ENCODE peak calls at places on chromosomes 5 and 9, in six cellular contexts. One of them, this sample, is unnamed.

GRCh38 chr9:134619983-134620612 is 21.5 kb upstream of the COL5A1 start:
- DNase-seq in prostate gland: no peak
- DNase-seq in mucosa of descending colon: no peak
- DNase-seq in GM23248: no peak
- DNase-seq in heart left ventricle: peak; percentile 5
- DNase-seq in cardiac muscle cell: no peak
- DNase-seq in this sample: no peak

GRCh38 chr9:136622538-136622948 is 40.2 kb upstream of the EGFL7 start:
- DNase-seq in cardiac muscle cell: no peak
- DNase-seq in heart left ventricle: no peak
- DNase-seq in GM23248: no peak
- DNase-seq in mucosa of descending colon: no peak
- DNase-seq in prostate gland: no peak
- DNase-seq in this sample: no peak

GRCh38 chr9:99433555-99433954 is 211.5 kb downstream of the SEC61B start:
- DNase-seq in GM23248: peak; percentile 89
- DNase-seq in heart left ventricle: peak; percentile 11
- DNase-seq in mucosa of descending colon: peak; percentile 22
- DNase-seq in prostate gland: no peak
- DNase-seq in cardiac muscle cell: peak; percentile 58
- DNase-seq in this sample: no peak

GRCh38 chr9:124505006-124505900 is 1.9 kb downstream of the NR5A1 start:
- DNase-seq in cardiac muscle cell: no peak
- DNase-seq in mucosa of descending colon: no peak
- DNase-seq in GM23248: no peak
- DNase-seq in prostate gland: no peak
- DNase-seq in heart left ventricle: no peak
- DNase-seq in this sample: no peak

GRCh38 chr5:127922603-127923002 is 161.0 kb upstream of the SLC12A2 start:
- DNase-seq in GM23248: no peak
- DNase-seq in cardiac muscle cell: no peak
- DNase-seq in mucosa of descending colon: no peak
- DNase-seq in heart left ventricle: no peak
- DNase-seq in prostate gland: no peak
- DNase-seq in this sample: no peak

GRCh38 chr5:137699291-137700281 is 36.3 kb downstream of the KLHL3 start:
- DNase-seq in GM23248: peak; percentile 16
- DNase-seq in cardiac muscle cell: no peak
- DNase-seq in heart left ventricle: no peak
- DNase-seq in prostate gland: no peak
- DNase-seq in mucosa of descending colon: no peak
- DNase-seq in this sample: no peak

GRCh38 chr5:112491257-112491656 is 72.2 kb upstream of the EPB41L4A start:
- DNase-seq in mucosa of descending colon: peak; percentile 4
- DNase-seq in GM23248: peak; percentile 8
- DNase-seq in cardiac muscle cell: no peak
- DNase-seq in heart left ventricle: no peak
- DNase-seq in prostate gland: no peak
- DNase-seq in this sample: no peak

GRCh38 chr5:149404746-149405549 is 25.9 kb upstream of the IL17B start:
- DNase-seq in prostate gland: no peak
- DNase-seq in heart left ventricle: no peak
- DNase-seq in cardiac muscle cell: no peak
- DNase-seq in GM23248: peak; percentile 92
- DNase-seq in mucosa of descending colon: no peak
- DNase-seq in this sample: no peak

GRCh38 chr5:9644630-9645029 is 14.5 kb upstream of the TAS2R1 start:
- DNase-seq in heart left ventricle: no peak
- DNase-seq in GM23248: peak; percentile 79
- DNase-seq in cardiac muscle cell: no peak
- DNase-seq in prostate gland: no peak
- DNase-seq in mucosa of descending colon: no peak
- DNase-seq in this sample: no peak

GRCh38 chr9:93573204-93573828 is 3.1 kb upstream of the PHF2 start:
- DNase-seq in mucosa of descending colon: no peak
- DNase-seq in heart left ventricle: no peak
- DNase-seq in GM23248: no peak
- DNase-seq in cardiac muscle cell: no peak
- DNase-seq in prostate gland: no peak
- DNase-seq in this sample: no peak

GRCh38 chr9:21443849-21444625 is 3.8 kb downstream of the IFNA1 start:
- DNase-seq in heart left ventricle: no peak
- DNase-seq in prostate gland: no peak
- DNase-seq in cardiac muscle cell: no peak
- DNase-seq in GM23248: no peak
- DNase-seq in mucosa of descending colon: no peak
- DNase-seq in this sample: no peak

GRCh38 chr5:148827723-148828122 is 1.3 kb downstream of the ADRB2 start:
- DNase-seq in mucosa of descending colon: no peak
- DNase-seq in GM23248: no peak
- DNase-seq in cardiac muscle cell: no peak
- DNase-seq in heart left ventricle: no peak
- DNase-seq in prostate gland: no peak
- DNase-seq in this sample: no peak

GRCh38 chr5:88671808-88672499 is 211.0 kb downstream of the MEF2C start:
- DNase-seq in GM23248: no peak
- DNase-seq in prostate gland: no peak
- DNase-seq in heart left ventricle: no peak
- DNase-seq in mucosa of descending colon: no peak
- DNase-seq in cardiac muscle cell: no peak
- DNase-seq in this sample: no peak

GRCh38 chr9:133727876-133728441 is 10.2 kb downstream of the SARDH start:
- DNase-seq in mucosa of descending colon: no peak
- DNase-seq in heart left ventricle: no peak
- DNase-seq in cardiac muscle cell: no peak
- DNase-seq in prostate gland: no peak
- DNase-seq in GM23248: no peak
- DNase-seq in this sample: no peak

GRCh38 chr9:72586388-72587160 is 65.2 kb downstream of the TMC1 start:
- DNase-seq in GM23248: peak; percentile 88
- DNase-seq in heart left ventricle: no peak
- DNase-seq in mucosa of descending colon: peak; percentile 36
- DNase-seq in prostate gland: no peak
- DNase-seq in cardiac muscle cell: no peak
- DNase-seq in this sample: no peak

GRCh38 chr5:179354305-179354882 is 9.1 kb upstream of the ADAMTS2 start:
- DNase-seq in prostate gland: no peak
- DNase-seq in mucosa of descending colon: no peak
- DNase-seq in heart left ventricle: no peak
- DNase-seq in GM23248: no peak
- DNase-seq in cardiac muscle cell: no peak
- DNase-seq in this sample: no peak

GRCh38 chr9:89364664-89365531 is 46.6 kb downstream of the SECISBP2 start:
- DNase-seq in GM23248: no peak
- DNase-seq in cardiac muscle cell: no peak
- DNase-seq in heart left ventricle: no peak
- DNase-seq in prostate gland: no peak
- DNase-seq in mucosa of descending colon: no peak
- DNase-seq in this sample: no peak

GRCh38 chr5:28903643-28904042 is 1865.3 kb upstream of the CDH9 start:
- DNase-seq in heart left ventricle: no peak
- DNase-seq in cardiac muscle cell: no peak
- DNase-seq in GM23248: no peak
- DNase-seq in mucosa of descending colon: no peak
- DNase-seq in prostate gland: no peak
- DNase-seq in this sample: no peak

GRCh38 chr9:38075272-38075671 is 6.2 kb upstream of the SHB start:
- DNase-seq in GM23248: no peak
- DNase-seq in prostate gland: no peak
- DNase-seq in cardiac muscle cell: no peak
- DNase-seq in heart left ventricle: no peak
- DNase-seq in mucosa of descending colon: no peak
- DNase-seq in this sample: no peak

GRCh38 chr5:140383300-140383699 is 18.3 kb upstream of the ANKHD1 start:
- DNase-seq in cardiac muscle cell: no peak
- DNase-seq in heart left ventricle: no peak
- DNase-seq in mucosa of descending colon: no peak
- DNase-seq in GM23248: no peak
- DNase-seq in prostate gland: no peak
- DNase-seq in this sample: no peak

GRCh38 chr5:37787742-37788141 is 52.1 kb downstream of the GDNF start:
- DNase-seq in cardiac muscle cell: no peak
- DNase-seq in heart left ventricle: no peak
- DNase-seq in prostate gland: no peak
- DNase-seq in GM23248: peak; percentile 54
- DNase-seq in mucosa of descending colon: no peak
- DNase-seq in this sample: no peak

GRCh38 chr9:23598994-23599393 is 227.0 kb downstream of the ELAVL2 start:
- DNase-seq in prostate gland: peak; percentile 10
- DNase-seq in mucosa of descending colon: no peak
- DNase-seq in cardiac muscle cell: no peak
- DNase-seq in heart left ventricle: no peak
- DNase-seq in GM23248: no peak
- DNase-seq in this sample: no peak

GRCh38 chr9:110213413-110214044 is 5.6 kb upstream of the C9orf152 start:
- DNase-seq in GM23248: no peak
- DNase-seq in heart left ventricle: no peak
- DNase-seq in mucosa of descending colon: no peak
- DNase-seq in prostate gland: no peak
- DNase-seq in cardiac muscle cell: no peak
- DNase-seq in this sample: no peak

GRCh38 chr9:134051319-134051718 is 16.5 kb downstream of the BRD3 start:
- DNase-seq in heart left ventricle: no peak
- DNase-seq in prostate gland: no peak
- DNase-seq in cardiac muscle cell: no peak
- DNase-seq in mucosa of descending colon: no peak
- DNase-seq in GM23248: no peak
- DNase-seq in this sample: no peak

GRCh38 chr5:124790895-124791732 is 44.7 kb upstream of the ZNF608 start:
- DNase-seq in GM23248: peak; percentile 17
- DNase-seq in mucosa of descending colon: peak; percentile 74
- DNase-seq in prostate gland: no peak
- DNase-seq in cardiac muscle cell: no peak
- DNase-seq in heart left ventricle: no peak
- DNase-seq in this sample: no peak

GRCh38 chr5:66518753-66519152 is 77.4 kb upstream of the MAST4 start:
- DNase-seq in GM23248: no peak
- DNase-seq in cardiac muscle cell: peak; percentile 84
- DNase-seq in prostate gland: no peak
- DNase-seq in heart left ventricle: no peak
- DNase-seq in mucosa of descending colon: no peak
- DNase-seq in this sample: no peak

GRCh38 chr5:176820937-176821336 is 10.6 kb downstream of the UNC5A start:
- DNase-seq in prostate gland: no peak
- DNase-seq in cardiac muscle cell: no peak
- DNase-seq in GM23248: no peak
- DNase-seq in heart left ventricle: no peak
- DNase-seq in mucosa of descending colon: no peak
- DNase-seq in this sample: no peak

GRCh38 chr9:100440071-100440470 is 13.1 kb downstream of the MSANTD3 start:
- DNase-seq in mucosa of descending colon: no peak
- DNase-seq in cardiac muscle cell: peak; percentile 74
- DNase-seq in GM23248: peak; percentile 52
- DNase-seq in heart left ventricle: no peak
- DNase-seq in prostate gland: no peak
- DNase-seq in this sample: no peak
- H3K4me1 ChIP-seq in mucosa of descending colon: no peaks in the 10 kb centered on the region
- H3K4me1 ChIP-seq in cardiac muscle cell: peaks cover 11% of the 10 kb centered on the region
- H3K4me1 ChIP-seq in GM23248: peaks cover 17% of the 10 kb centered on the region
- H3K4me1 ChIP-seq in heart left ventricle: no peaks in the 10 kb centered on the region
- H3K4me1 ChIP-seq in prostate gland: no peaks in the 10 kb centered on the region
- H3K4me1 ChIP-seq in this sample: peaks cover 1% of the 10 kb centered on the region

DNA sequence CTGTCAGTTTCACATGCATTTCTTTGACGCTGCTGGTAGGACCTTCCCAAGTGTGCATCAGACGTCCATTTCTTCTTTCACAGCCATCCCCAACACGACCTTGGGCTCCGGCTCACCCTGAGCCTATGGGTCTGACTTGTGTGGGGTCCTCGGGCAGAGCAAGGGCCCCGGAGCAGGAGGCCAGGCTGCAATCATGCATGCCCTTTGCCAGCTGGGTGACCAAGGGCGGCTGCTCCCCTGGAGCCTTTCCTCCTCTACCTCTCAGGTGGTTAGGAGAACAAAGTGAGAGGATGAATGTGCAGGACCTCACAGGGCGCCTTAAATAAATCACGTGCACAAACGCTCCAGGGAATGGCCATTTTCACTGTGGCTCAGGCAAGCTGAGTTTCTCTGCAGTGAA is 33.2 kb downstream of the TERT start:
- DNase-seq in GM23248: no peak
- DNase-seq in heart left ventricle: no peak
- DNase-seq in cardiac muscle cell: no peak
- DNase-seq in mucosa of descending colon: no peak
- DNase-seq in prostate gland: no peak
- DNase-seq in this sample: no peak
- H3K9me3 ChIP-seq in GM23248: no peaks in the 10 kb centered on the region
- H3K9me3 ChIP-seq in heart left ventricle: peaks cover 16% of the 10 kb centered on the region
- H3K9me3 ChIP-seq in cardiac muscle cell: no peaks in the 10 kb centered on the region
- H3K9me3 ChIP-seq in mucosa of descending colon: peaks cover 2% of the 10 kb centered on the region
- H3K9me3 ChIP-seq in prostate gland: no peaks in the 10 kb centered on the region
- H3K9me3 ChIP-seq in this sample: peaks cover 4% of the 10 kb centered on the region

GRCh38 chr5:159057426-159057825 is 42.3 kb downstream of the EBF1 start:
- DNase-seq in cardiac muscle cell: no peak
- DNase-seq in heart left ventricle: no peak
- DNase-seq in GM23248: no peak
- DNase-seq in prostate gland: no peak
- DNase-seq in mucosa of descending colon: no peak
- DNase-seq in this sample: no peak
- H3K4me1 ChIP-seq in cardiac muscle cell: no peaks in the 10 kb centered on the region
- H3K4me1 ChIP-seq in heart left ventricle: peaks cover 15% of the 10 kb centered on the region
- H3K4me1 ChIP-seq in GM23248: peaks cover 53% of the 10 kb centered on the region
- H3K4me1 ChIP-seq in prostate gland: no peaks in the 10 kb centered on the region
- H3K4me1 ChIP-seq in mucosa of descending colon: no peaks in the 10 kb centered on the region
- H3K4me1 ChIP-seq in this sample: peaks cover 3% of the 10 kb centered on the region

DNA sequence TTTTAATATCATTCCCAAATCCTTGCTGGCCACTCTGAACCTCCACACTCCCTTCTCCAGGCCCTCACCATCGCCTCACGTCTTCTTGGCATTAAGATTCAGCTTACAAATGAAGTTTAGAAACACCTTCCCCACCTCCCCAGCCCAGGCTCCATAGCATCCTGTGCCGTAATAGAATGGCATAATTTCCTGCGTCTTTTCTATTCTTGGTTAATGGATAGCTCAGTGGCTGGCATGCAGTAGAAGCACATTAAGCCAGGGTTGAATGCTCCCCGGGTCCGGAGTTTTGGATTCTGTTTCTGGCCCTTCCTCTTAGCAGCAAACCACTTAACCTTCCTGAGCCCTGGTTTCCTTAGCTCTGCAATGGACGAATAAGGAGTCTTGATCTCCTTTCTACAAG is 13.8 kb downstream of the WWC1 start:
- DNase-seq in prostate gland: no peak
- DNase-seq in mucosa of descending colon: no peak
- DNase-seq in heart left ventricle: no peak
- DNase-seq in GM23248: no peak
- DNase-seq in cardiac muscle cell: no peak
- DNase-seq in this sample: no peak
- H3K9me3 ChIP-seq in prostate gland: no peaks in the 10 kb centered on the region
- H3K9me3 ChIP-seq in mucosa of descending colon: no peaks in the 10 kb centered on the region
- H3K9me3 ChIP-seq in heart left ventricle: no peaks in the 10 kb centered on the region
- H3K9me3 ChIP-seq in GM23248: no peaks in the 10 kb centered on the region
- H3K9me3 ChIP-seq in cardiac muscle cell: no peaks in the 10 kb centered on the region
- H3K9me3 ChIP-seq in this sample: no peaks in the 10 kb centered on the region